ENCODE peak calls at places on chromosomes 13 and 19, in four cellular contexts. One of them, this sample, is unnamed.

GRCh38 chr13:60164490-60164889 is 762 bp upstream of the DIAPH3 start:
- DNase-seq in cardiac muscle cell: no peak
- DNase-seq in RWPE2: no peak
- DNase-seq in brain microvascular endothelial cell: no peak
- DNase-seq in this sample: no peak

GRCh38 chr13:33925563-33925962 is 107.6 kb downstream of the RFC3 start:
- DNase-seq in cardiac muscle cell: no peak
- DNase-seq in RWPE2: no peak
- DNase-seq in brain microvascular endothelial cell: no peak
- DNase-seq in this sample: no peak

GRCh38 chr19:16671652-16672274 is 10.8 kb downstream of the TMEM38A start:
- DNase-seq in cardiac muscle cell: peak
- DNase-seq in RWPE2: no peak
- DNase-seq in brain microvascular endothelial cell: no peak
- DNase-seq in this sample: no peak

GRCh38 chr19:3129112-3129511 is 6.7 kb upstream of the GNA15 start:
- DNase-seq in cardiac muscle cell: no peak
- DNase-seq in RWPE2: no peak
- DNase-seq in brain microvascular endothelial cell: peak
- DNase-seq in this sample: peak

GRCh38 chr19:50858896-50859295 is 4.2 kb downstream of the KLK3 start:
- DNase-seq in cardiac muscle cell: no peak
- DNase-seq in RWPE2: no peak
- DNase-seq in brain microvascular endothelial cell: no peak
- DNase-seq in this sample: no peak

GRCh38 chr19:1857648-1858326 is 5.6 kb downstream of the KLF16 start:
- DNase-seq in cardiac muscle cell: no peak
- DNase-seq in RWPE2: no peak
- DNase-seq in brain microvascular endothelial cell: no peak
- DNase-seq in this sample: no peak

GRCh38 chr13:45280751-45281634 is 60.0 kb downstream of the TPT1 start:
- DNase-seq in cardiac muscle cell: peak
- DNase-seq in RWPE2: peak
- DNase-seq in brain microvascular endothelial cell: peak
- DNase-seq in this sample: peak

GRCh38 chr19:48613024-48613851 is 1.6 kb downstream of the FAM83E start:
- DNase-seq in cardiac muscle cell: no peak
- DNase-seq in RWPE2: no peak
- DNase-seq in brain microvascular endothelial cell: no peak
- DNase-seq in this sample: no peak

GRCh38 chr19:6791237-6791636 is 18.7 kb downstream of the VAV1 start:
- DNase-seq in cardiac muscle cell: no peak
- DNase-seq in RWPE2: no peak
- DNase-seq in brain microvascular endothelial cell: no peak
- DNase-seq in this sample: no peak

GRCh38 chr19:48842744-48843162 is 6.5 kb upstream of the HSD17B14 start:
- DNase-seq in cardiac muscle cell: peak
- DNase-seq in RWPE2: no peak
- DNase-seq in brain microvascular endothelial cell: peak
- DNase-seq in this sample: no peak

GRCh38 chr19:8005534-8006256 is at the start of gene ELAVL1:
- DNase-seq in cardiac muscle cell: peak
- DNase-seq in RWPE2: no peak
- DNase-seq in brain microvascular endothelial cell: peak
- DNase-seq in this sample: peak

GRCh38 chr19:41937976-41938375 is 9.7 kb upstream of the ERFL start:
- DNase-seq in cardiac muscle cell: no peak
- DNase-seq in RWPE2: no peak
- DNase-seq in brain microvascular endothelial cell: no peak
- DNase-seq in this sample: no peak

GRCh38 chr13:99432637-99433542 is 68.4 kb upstream of the TM9SF2 start:
- DNase-seq in cardiac muscle cell: peak
- DNase-seq in RWPE2: no peak
- DNase-seq in brain microvascular endothelial cell: peak
- DNase-seq in this sample: no peak

GRCh38 chr19:964761-965694 is 19.1 kb upstream of the WDR18 start:
- DNase-seq in cardiac muscle cell: no peak
- DNase-seq in RWPE2: no peak
- DNase-seq in brain microvascular endothelial cell: no peak
- DNase-seq in this sample: no peak

GRCh38 chr13:44331912-44332840 is 41.4 kb upstream of the SERP2 start:
- DNase-seq in cardiac muscle cell: peak
- DNase-seq in RWPE2: no peak
- DNase-seq in brain microvascular endothelial cell: peak
- DNase-seq in this sample: no peak

GRCh38 chr19:33426621-33427475 is 53.3 kb downstream of the CEBPG start:
- DNase-seq in cardiac muscle cell: peak
- DNase-seq in RWPE2: peak
- DNase-seq in brain microvascular endothelial cell: no peak
- DNase-seq in this sample: no peak

GRCh38 chr19:28350673-28351072 is 862.3 kb downstream of the UQCRFS1 start:
- DNase-seq in cardiac muscle cell: no peak
- DNase-seq in RWPE2: no peak
- DNase-seq in brain microvascular endothelial cell: no peak
- DNase-seq in this sample: no peak

GRCh38 chr19:2641332-2641698 is 61.2 kb downstream of the GNG7 start:
- DNase-seq in cardiac muscle cell: no peak
- DNase-seq in RWPE2: no peak
- DNase-seq in brain microvascular endothelial cell: no peak
- DNase-seq in this sample: no peak

GRCh38 chr13:32314968-32315254 is 252 bp downstream of the ZAR1L start:
- DNase-seq in cardiac muscle cell: peak
- DNase-seq in RWPE2: no peak
- DNase-seq in brain microvascular endothelial cell: peak
- DNase-seq in this sample: no peak

GRCh38 chr19:34366670-34367423 is 1.9 kb downstream of the GPI start:
- DNase-seq in cardiac muscle cell: no peak
- DNase-seq in RWPE2: no peak
- DNase-seq in brain microvascular endothelial cell: peak
- DNase-seq in this sample: peak

GRCh38 chr13:100069278-100069677 is 19.6 kb upstream of the PCCA start:
- DNase-seq in cardiac muscle cell: no peak
- DNase-seq in RWPE2: no peak
- DNase-seq in brain microvascular endothelial cell: no peak
- DNase-seq in this sample: peak

GRCh38 chr13:50892162-50892944 is 17.2 kb upstream of the RNASEH2B start:
- DNase-seq in cardiac muscle cell: no peak
- DNase-seq in RWPE2: no peak
- DNase-seq in brain microvascular endothelial cell: no peak
- DNase-seq in this sample: no peak

GRCh38 chr19:50383307-50383851 is 768 bp upstream of the POLD1 start:
- DNase-seq in cardiac muscle cell: no peak
- DNase-seq in RWPE2: no peak
- DNase-seq in brain microvascular endothelial cell: peak
- DNase-seq in this sample: no peak

GRCh38 chr13:102777716-102778115 is 4.1 kb upstream of the TEX30 start:
- DNase-seq in cardiac muscle cell: no peak
- DNase-seq in RWPE2: no peak
- DNase-seq in brain microvascular endothelial cell: no peak
- DNase-seq in this sample: no peak

GRCh38 chr19:19059837-19060611 is 3.8 kb upstream of the SLC25A42 start:
- DNase-seq in cardiac muscle cell: no peak
- DNase-seq in RWPE2: no peak
- DNase-seq in brain microvascular endothelial cell: no peak
- DNase-seq in this sample: no peak

GRCh38 chr13:36158606-36159005 is 27.4 kb upstream of the DCLK1 start:
- DNase-seq in cardiac muscle cell: no peak
- DNase-seq in RWPE2: no peak
- DNase-seq in brain microvascular endothelial cell: no peak
- DNase-seq in this sample: no peak

GRCh38 chr13:94303644-94304174 is 175.8 kb downstream of the DCT start:
- DNase-seq in cardiac muscle cell: peak
- DNase-seq in RWPE2: no peak
- DNase-seq in brain microvascular endothelial cell: no peak
- DNase-seq in this sample: no peak

GRCh38 chr13:45674908-45675307 is 27.2 kb upstream of the CBY2 start:
- DNase-seq in cardiac muscle cell: peak
- DNase-seq in RWPE2: peak
- DNase-seq in brain microvascular endothelial cell: peak
- DNase-seq in this sample: peak

DNA sequence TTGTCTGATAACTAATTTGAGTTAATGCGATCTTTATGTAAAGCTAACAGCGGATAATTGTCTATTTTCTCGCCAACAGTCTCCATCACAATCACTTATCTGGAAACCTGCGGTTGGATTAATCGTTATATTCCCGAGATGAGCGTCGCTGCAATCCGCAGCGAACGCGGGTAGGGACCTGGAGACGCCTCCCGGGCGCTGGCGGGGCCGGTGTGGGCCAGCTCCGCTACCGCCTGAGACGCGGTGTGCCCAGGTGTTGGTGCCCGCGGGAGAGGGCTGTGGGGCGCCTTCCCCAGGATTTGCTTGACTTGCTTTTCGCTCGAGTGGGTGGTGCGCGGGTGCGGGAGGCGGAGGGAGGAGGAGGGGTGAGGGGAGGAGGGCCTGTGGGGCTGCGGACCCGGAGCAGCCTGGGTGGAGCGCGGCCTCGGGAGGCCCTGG is 38.3 kb downstream of the SOX1 start:
- DNase-seq in cardiac muscle cell: no peak
- DNase-seq in RWPE2: no peak
- DNase-seq in brain microvascular endothelial cell: no peak
- DNase-seq in this sample: no peak
- H3K4me3 ChIP-seq in cardiac muscle cell: no peak
- H3K4me3 ChIP-seq in RWPE2: no peak
- H3K4me3 ChIP-seq in brain microvascular endothelial cell: no peak
- H3K4me3 ChIP-seq in this sample: no peak

GRCh38 chr13:106101201-106101600 is 434.3 kb downstream of the EFNB2 start:
- DNase-seq in cardiac muscle cell: no peak
- DNase-seq in RWPE2: no peak
- DNase-seq in brain microvascular endothelial cell: no peak
- DNase-seq in this sample: no peak

GRCh38 chr13:106104281-106104901 is 431.1 kb downstream of the EFNB2 start:
- DNase-seq in cardiac muscle cell: no peak
- DNase-seq in RWPE2: peak
- DNase-seq in brain microvascular endothelial cell: peak
- DNase-seq in this sample: peak

GRCh38 chr13:106102776-106103175 is 432.7 kb downstream of the EFNB2 start:
- DNase-seq in cardiac muscle cell: no peak
- DNase-seq in RWPE2: no peak
- DNase-seq in brain microvascular endothelial cell: no peak
- DNase-seq in this sample: no peak

GRCh38 chr13:106105153-106105552 is 430.3 kb downstream of the EFNB2 start:
- DNase-seq in cardiac muscle cell: no peak
- DNase-seq in RWPE2: no peak
- DNase-seq in brain microvascular endothelial cell: no peak
- DNase-seq in this sample: no peak

GRCh38 chr13:106103779-106104178 is 431.7 kb downstream of the EFNB2 start:
- DNase-seq in cardiac muscle cell: no peak
- DNase-seq in RWPE2: peak
- DNase-seq in brain microvascular endothelial cell: peak
- DNase-seq in this sample: peak
- H3K4me3 ChIP-seq in cardiac muscle cell: no peak
- H3K4me3 ChIP-seq in RWPE2: no peak
- H3K4me3 ChIP-seq in brain microvascular endothelial cell: no peak
- H3K4me3 ChIP-seq in this sample: no peak

GRCh38 chr19:5271145-5271544 is 69.5 kb downstream of the PTPRS start:
- DNase-seq in cardiac muscle cell: no peak
- DNase-seq in RWPE2: no peak
- DNase-seq in brain microvascular endothelial cell: no peak
- DNase-seq in this sample: no peak
- H3K4me3 ChIP-seq in cardiac muscle cell: no peak
- H3K4me3 ChIP-seq in RWPE2: no peak
- H3K4me3 ChIP-seq in brain microvascular endothelial cell: no peak
- H3K4me3 ChIP-seq in this sample: no peak

GRCh38 chr19:31353826-31354225 is 4.6 kb upstream of the TSHZ3 start:
- DNase-seq in cardiac muscle cell: no peak
- DNase-seq in RWPE2: no peak
- DNase-seq in brain microvascular endothelial cell: no peak
- DNase-seq in this sample: no peak
- H3K4me3 ChIP-seq in cardiac muscle cell: no peak
- H3K4me3 ChIP-seq in RWPE2: no peak
- H3K4me3 ChIP-seq in brain microvascular endothelial cell: no peak
- H3K4me3 ChIP-seq in this sample: no peak

GRCh38 chr13:110617326-110618072 is 2.2 kb downstream of the NAXD start:
- DNase-seq in cardiac muscle cell: no peak
- DNase-seq in RWPE2: no peak
- DNase-seq in brain microvascular endothelial cell: peak
- DNase-seq in this sample: no peak
- H3K4me3 ChIP-seq in cardiac muscle cell: no peak
- H3K4me3 ChIP-seq in RWPE2: no peak
- H3K4me3 ChIP-seq in brain microvascular endothelial cell: no peak
- H3K4me3 ChIP-seq in this sample: no peak

GRCh38 chr19:10419200-10419645 is 1.1 kb upstream of the PDE4A start:
- DNase-seq in cardiac muscle cell: no peak
- DNase-seq in RWPE2: no peak
- DNase-seq in brain microvascular endothelial cell: no peak
- DNase-seq in this sample: no peak
- H3K4me3 ChIP-seq in cardiac muscle cell: peak
- H3K4me3 ChIP-seq in RWPE2: no peak
- H3K4me3 ChIP-seq in brain microvascular endothelial cell: peak
- H3K4me3 ChIP-seq in this sample: peak

GRCh38 chr19:45643024-45643926 is 4.1 kb upstream of the EML2 start:
- DNase-seq in cardiac muscle cell: peak
- DNase-seq in RWPE2: no peak
- DNase-seq in brain microvascular endothelial cell: peak
- DNase-seq in this sample: no peak

GRCh38 chr19:45646345-45646698 is 7.1 kb upstream of the EML2 start:
- DNase-seq in cardiac muscle cell: no peak
- DNase-seq in RWPE2: no peak
- DNase-seq in brain microvascular endothelial cell: no peak
- DNase-seq in this sample: no peak

GRCh38 chr19:45645068-45645630 is 6.0 kb upstream of the EML2 start:
- DNase-seq in cardiac muscle cell: no peak
- DNase-seq in RWPE2: no peak
- DNase-seq in brain microvascular endothelial cell: no peak
- DNase-seq in this sample: no peak

GRCh38 chr19:45645631-45646344 is 6.6 kb upstream of the EML2 start:
- DNase-seq in cardiac muscle cell: peak
- DNase-seq in RWPE2: peak
- DNase-seq in brain microvascular endothelial cell: peak
- DNase-seq in this sample: no peak

GRCh38 chr19:45643927-45644771 is 5.0 kb upstream of the EML2 start:
- DNase-seq in cardiac muscle cell: no peak
- DNase-seq in RWPE2: no peak
- DNase-seq in brain microvascular endothelial cell: no peak
- DNase-seq in this sample: no peak
- H3K4me3 ChIP-seq in cardiac muscle cell: peak
- H3K4me3 ChIP-seq in RWPE2: no peak
- H3K4me3 ChIP-seq in brain microvascular endothelial cell: no peak
- H3K4me3 ChIP-seq in this sample: no peak

This sample was measured in AG09309.